ENCODE peak calls at places on chromosomes 1 and 21, in five cellular contexts. C is kidney, X is lung, F is body of pancreas, B is iPS DF 6.9. J is an unnamed sample.
A peak's percentile ranks its signal among the peaks of the same experiment; 100 is the strongest.

GRCh38 chr1:112927462-112927971 is 28.5 kb downstream of the SLC16A1 start:
- DNase-seq in C (no peak), X (no peak), F (no peak), B (no peak), J (no peak)

GRCh38 chr21:25385912-25386474 is 221.3 kb downstream of the MRPL39 start:
- DNase-seq in C (no peak), X (no peak), F (peak; percentile 79), B (peak; percentile 43), J (no peak)

GRCh38 chr1:36176151-36176949 is 20.4 kb downstream of the MAP7D1 start:
- DNase-seq in C (no peak), X (no peak), F (no peak), B (no peak), J (no peak)

GRCh38 chr1:179141592-179142244 is 59.8 kb downstream of the TOR3A start:
- DNase-seq in C (no peak), X (no peak), F (no peak), B (no peak), J (no peak)

GRCh38 chr21:19353271-19353670 is 949.7 kb upstream of the TMPRSS15 start:
- DNase-seq in C (no peak), X (no peak), F (no peak), B (no peak), J (no peak)

GRCh38 chr1:154755858-154756730 is 114.0 kb downstream of the KCNN3 start:
- DNase-seq in C (no peak), X (no peak), F (peak; percentile 47), B (no peak), J (no peak)

GRCh38 chr21:34846601-34847112 is 177.9 kb downstream of the CLIC6 start:
- DNase-seq in C (no peak), X (peak; percentile 54), F (no peak), B (no peak), J (no peak)

GRCh38 chr1:44030606-44031050 is 634 bp downstream of the SLC6A9 start:
- DNase-seq in C (no peak), X (no peak), F (peak; percentile 48), B (no peak), J (peak; percentile 52)

GRCh38 chr1:113388621-113389355 is 1.5 kb upstream of the MAGI3 start:
- DNase-seq in C (no peak), X (no peak), F (peak; percentile 76), B (no peak), J (no peak)

GRCh38 chr1:51482881-51483280 is 36.2 kb downstream of the EPS15 start:
- DNase-seq in C (no peak), X (no peak), F (no peak), B (no peak), J (no peak)

GRCh38 chr1:36728051-36728450 is 245.3 kb upstream of the CSF3R start:
- DNase-seq in C (no peak), X (no peak), F (no peak), B (no peak), J (no peak)

GRCh38 chr1:229117664-229118300 is 153.1 kb upstream of the RAB4A start:
- DNase-seq in C (peak; percentile 94), X (peak; percentile 79), F (peak; percentile 98), B (no peak), J (no peak)

GRCh38 chr1:50861742-50862141 is 98.3 kb downstream of the FAF1 start:
- DNase-seq in C (no peak), X (no peak), F (no peak), B (no peak), J (no peak)

GRCh38 chr1:163085041-163085903 is 16.1 kb downstream of the RGS4 start:
- DNase-seq in C (no peak), X (no peak), F (no peak), B (no peak), J (no peak)

GRCh38 chr1:235866207-235866912 is at the start of gene LYST:
- DNase-seq in C (no peak), X (peak; percentile 47), F (peak; percentile 49), B (peak; percentile 11), J (peak; percentile 37)

GRCh38 chr1:156471496-156472490 is 28.8 kb downstream of the MEF2D start:
- DNase-seq in C (no peak), X (peak; percentile 83), F (peak; percentile 99), B (no peak), J (no peak)

GRCh38 chr1:156510709-156511108 is 10.1 kb upstream of the MEF2D start:
- DNase-seq in C (peak; percentile 95), X (peak; percentile 88), F (peak; percentile 81), B (no peak), J (no peak)

GRCh38 chr1:234658143-234658542 is 48.2 kb upstream of the IRF2BP2 start:
- DNase-seq in C (no peak), X (peak; percentile 52), F (peak; percentile 91), B (no peak), J (no peak)

GRCh38 chr21:32626633-32627196 is 14.5 kb upstream of the CFAP298 start:
- DNase-seq in C (no peak), X (no peak), F (no peak), B (no peak), J (no peak)

GRCh38 chr1:77170687-77171086 is 48.5 kb downstream of the PIGK start:
- DNase-seq in C (no peak), X (no peak), F (no peak), B (no peak), J (no peak)

GRCh38 chr1:100290291-100290690 is 24.3 kb downstream of the RTCA start:
- DNase-seq in C (no peak), X (no peak), F (no peak), B (no peak), J (no peak)

GRCh38 chr1:36609241-36610027 is 126.7 kb upstream of the CSF3R start:
- DNase-seq in C (no peak), X (peak; percentile 33), F (peak; percentile 39), B (peak; percentile 50), J (no peak)

GRCh38 chr1:70778934-70779333 is 268.7 kb downstream of the PTGER3 start:
- DNase-seq in C (no peak), X (no peak), F (no peak), B (no peak), J (no peak)

GRCh38 chr1:106768077-106768476 is 288.4 kb upstream of the PRMT6 start:
- DNase-seq in C (no peak), X (no peak), F (no peak), B (no peak), J (no peak)

GRCh38 chr1:11529330-11529729 is 50.4 kb downstream of the DISP3 start:
- DNase-seq in C (peak; percentile 69), X (no peak), F (no peak), B (no peak), J (no peak)

GRCh38 chr1:160681067-160681890 is 30.3 kb downstream of the CD48 start:
- DNase-seq in C (peak; percentile 80), X (peak; percentile 57), F (peak; percentile 28), B (peak; percentile 95), J (peak; percentile 75)

GRCh38 chr1:153540394-153541361 is at the start of gene S100A5:
- DNase-seq in C (no peak), X (no peak), F (no peak), B (no peak), J (peak; percentile 76)

DNA sequence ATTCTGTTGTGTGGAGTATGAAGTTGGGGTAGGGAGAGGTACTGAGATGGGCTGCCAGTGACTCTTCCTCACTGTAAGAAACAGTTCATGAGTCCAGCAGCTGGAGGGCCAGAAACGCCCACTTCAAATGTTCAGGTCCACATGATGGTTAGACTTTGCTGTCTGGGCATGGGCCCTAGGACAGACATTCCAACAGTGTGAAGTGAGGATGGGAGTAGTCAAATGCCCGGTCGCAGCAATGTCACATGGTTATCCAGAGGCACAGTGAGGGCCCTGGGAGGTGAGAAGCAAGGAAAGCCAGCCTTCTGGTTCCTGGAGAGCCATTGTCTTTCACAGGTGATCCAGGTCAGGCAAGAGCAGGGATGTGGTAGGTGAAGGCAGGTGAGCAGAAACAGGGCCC is 304.4 kb downstream of the HHAT start:
- DNase-seq in C (no peak), X (no peak), F (no peak), B (no peak), J (no peak)
- H3K27ac ChIP-seq in C (no peak overlapping the region), X (no peak overlapping the region), F (no peak overlapping the region), B (no peak overlapping the region), J (no peak overlapping the region)

GRCh38 chr21:41711416-41712023 is 55.3 kb downstream of the RIPK4 start:
- DNase-seq in C (peak; percentile 49), X (no peak), F (no peak), B (no peak), J (no peak)

GRCh38 chr21:41712201-41712600 is 54.7 kb downstream of the RIPK4 start:
- DNase-seq in C (peak; percentile 63), X (no peak), F (no peak), B (no peak), J (no peak)

GRCh38 chr21:41713495-41714281 is 53.2 kb downstream of the RIPK4 start:
- DNase-seq in C (peak; percentile 27), X (no peak), F (peak; percentile 85), B (no peak), J (no peak)

GRCh38 chr21:41710823-41711160 is 56.1 kb downstream of the RIPK4 start:
- DNase-seq in C (peak; percentile 47), X (no peak), F (no peak), B (no peak), J (no peak)

GRCh38 chr21:41712730-41713129 is 54.1 kb downstream of the RIPK4 start:
- DNase-seq in C (no peak), X (no peak), F (no peak), B (no peak), J (no peak)
- H3K27ac ChIP-seq in C (no peak overlapping the region), X (no peak overlapping the region), F (no peak overlapping the region), B (no peak overlapping the region), J (no peak overlapping the region)

DNA sequence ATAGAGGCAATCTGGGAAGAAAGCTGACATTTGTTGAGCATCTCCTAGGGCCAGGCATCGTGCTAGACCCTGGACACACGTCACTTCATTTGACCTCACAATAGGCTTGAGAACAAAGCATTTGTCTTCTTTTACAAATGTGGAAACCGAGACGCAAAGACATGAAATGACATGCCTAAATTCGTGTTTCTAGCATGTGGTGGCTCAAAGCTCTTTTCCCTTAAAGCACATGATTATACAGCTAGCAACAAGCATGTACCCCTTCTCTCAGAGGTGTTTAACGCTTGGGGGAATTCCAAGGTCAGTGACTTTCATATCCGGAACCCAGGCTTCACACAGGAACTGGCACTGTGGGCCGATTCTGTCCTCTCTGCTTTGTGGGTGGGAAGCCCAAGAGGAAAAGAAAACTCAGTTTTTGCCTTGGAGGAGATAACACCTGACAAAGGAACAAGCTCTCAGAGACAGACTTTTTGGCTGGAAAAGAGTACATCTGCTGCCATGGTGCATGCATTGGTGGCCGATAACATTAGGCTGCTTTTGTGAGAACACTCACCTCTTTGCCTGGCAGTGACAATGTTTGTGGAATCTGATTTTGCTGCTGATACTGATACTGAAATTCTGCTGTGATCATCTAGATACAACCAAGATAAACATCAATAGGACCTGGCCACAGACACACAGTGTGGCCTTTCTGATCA is 15.4 kb upstream of the CD2 start:
- DNase-seq in C (no peak), X (no peak), F (no peak), B (no peak), J (peak; percentile 48)
- H3K27ac ChIP-seq in C (no peak overlapping the region), X (no peak overlapping the region), F (no peak overlapping the region), B (no peak overlapping the region), J (peak overlapping the region; percentile 59)

DNA sequence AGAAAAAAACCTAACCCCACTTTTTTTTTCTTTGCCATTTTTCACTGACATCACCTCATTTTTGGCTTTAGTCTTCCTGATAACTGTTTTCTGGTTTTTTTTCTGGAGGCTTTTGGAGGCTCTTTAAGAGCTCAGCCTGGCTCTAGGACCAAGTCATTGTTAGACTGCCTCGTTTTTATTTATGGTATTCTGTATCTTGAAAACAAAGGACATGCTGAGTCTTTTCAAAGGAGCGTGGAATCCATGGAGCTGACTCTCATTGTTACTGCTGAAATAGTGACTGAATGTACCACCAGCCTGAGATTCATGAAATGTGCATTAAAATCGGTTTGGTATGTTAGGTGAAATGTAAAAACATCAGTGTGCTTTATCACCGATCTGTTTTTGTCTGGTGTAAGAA is 28.0 kb downstream of the RASAL2 start:
- DNase-seq in C (no peak), X (no peak), F (no peak), B (no peak), J (no peak)
- H3K27ac ChIP-seq in C (no peak overlapping the region), X (peak overlapping the region; percentile 33), F (no peak overlapping the region), B (no peak overlapping the region), J (no peak overlapping the region)

J was measured in CD8-positive, alpha-beta T cell.